ENCODE peak calls at places on chromosomes 5 and 9, in six cellular contexts. Q, I, S, N, H and F are unnamed samples.

GRCh38 chr5:112289465-112289864 is 129.6 kb downstream of the EPB41L4A start:
- DNase-seq in Q (no peak), I (no peak), N (no peak), S (no peak), H (no peak), F (no peak)

GRCh38 chr9:24413651-24414050 is 132.0 kb downstream of the IZUMO3 start:
- DNase-seq in Q (no peak), I (no peak), S (no peak), H (no peak), N (no peak), F (no peak)

GRCh38 chr5:143964919-143965318 is 153.0 kb downstream of the HMHB1 start:
- DNase-seq in S (no peak), H (no peak), I (no peak), N (no peak), Q (no peak), F (no peak)

GRCh38 chr5:31407921-31408714 is 123.8 kb downstream of the DROSHA start:
- DNase-seq in S (no peak), H (no peak), I (no peak), Q (no peak), N (no peak), F (no peak)

GRCh38 chr9:92764381-92764987 is at the start of gene BICD2:
- DNase-seq in Q (no peak), N (no peak), S (no peak), H (no peak), I (no peak), F (peak)

GRCh38 chr9:18896531-18897179 is 136.4 kb downstream of the SAXO1 start:
- DNase-seq in I (peak), N (no peak), Q (no peak), S (no peak), H (no peak), F (no peak)

GRCh38 chr5:140322751-140323731 is 20.1 kb upstream of the PFDN1 start:
- DNase-seq in I (no peak), Q (no peak), S (no peak), H (no peak), N (peak), F (no peak)

GRCh38 chr5:74240783-74241750 is 399.5 kb downstream of the ENC1 start:
- DNase-seq in I (no peak), S (no peak), Q (no peak), N (no peak), H (no peak), F (no peak)

GRCh38 chr5:62645223-62645622 is 66.6 kb downstream of the LRRC70 start:
- DNase-seq in I (no peak), S (no peak), H (no peak), Q (no peak), N (peak), F (no peak)

GRCh38 chr9:95810133-95810532 is 65.4 kb upstream of the ERCC6L2 start:
- DNase-seq in N (no peak), S (no peak), Q (no peak), I (no peak), H (no peak), F (no peak)

GRCh38 chr5:165624547-165624946 is 2119.1 kb downstream of the MAT2B start:
- DNase-seq in S (no peak), Q (no peak), I (no peak), H (no peak), N (no peak), F (no peak)

GRCh38 chr9:69762527-69762926 is 2.7 kb upstream of the PTAR1 start:
- DNase-seq in I (no peak), S (no peak), Q (no peak), N (no peak), H (no peak), F (no peak)

GRCh38 chr9:96031366-96031824 is 155.9 kb downstream of the ERCC6L2 start:
- DNase-seq in N (no peak), I (no peak), S (no peak), H (no peak), Q (no peak), F (no peak)

GRCh38 chr5:130724658-130725057 is 440.4 kb downstream of the HINT1 start:
- DNase-seq in S (no peak), H (no peak), I (no peak), Q (no peak), N (no peak), F (no peak)

GRCh38 chr5:72244862-72245371 is 75.1 kb downstream of the MRPS27 start:
- DNase-seq in I (no peak), N (peak), H (no peak), S (peak), Q (no peak), F (no peak)

GRCh38 chr5:82137205-82137604 is 140.9 kb downstream of the RPS23 start:
- DNase-seq in I (no peak), S (no peak), H (no peak), Q (no peak), N (no peak), F (no peak)
- TF ChIP-seq POLR2A in I (no peak), S (no peak), H (no peak), Q (no peak), N (no peak), F (no peak)

GRCh38 chr5:172923539-172923938 is 35.7 kb upstream of the RPL26L1 start:
- DNase-seq in Q (no peak), I (no peak), N (no peak), S (no peak), H (no peak), F (no peak)

GRCh38 chr5:172926796-172927195 is 32.4 kb upstream of the RPL26L1 start:
- DNase-seq in N (no peak), S (no peak), I (no peak), H (no peak), Q (no peak), F (no peak)

GRCh38 chr5:172929371-172929838 is 29.8 kb upstream of the RPL26L1 start:
- DNase-seq in H (no peak), S (no peak), I (no peak), N (no peak), Q (no peak), F (no peak)

GRCh38 chr5:172925336-172925948 is 33.8 kb upstream of the RPL26L1 start:
- DNase-seq in N (no peak), H (no peak), Q (no peak), S (no peak), I (no peak), F (no peak)

DNA sequence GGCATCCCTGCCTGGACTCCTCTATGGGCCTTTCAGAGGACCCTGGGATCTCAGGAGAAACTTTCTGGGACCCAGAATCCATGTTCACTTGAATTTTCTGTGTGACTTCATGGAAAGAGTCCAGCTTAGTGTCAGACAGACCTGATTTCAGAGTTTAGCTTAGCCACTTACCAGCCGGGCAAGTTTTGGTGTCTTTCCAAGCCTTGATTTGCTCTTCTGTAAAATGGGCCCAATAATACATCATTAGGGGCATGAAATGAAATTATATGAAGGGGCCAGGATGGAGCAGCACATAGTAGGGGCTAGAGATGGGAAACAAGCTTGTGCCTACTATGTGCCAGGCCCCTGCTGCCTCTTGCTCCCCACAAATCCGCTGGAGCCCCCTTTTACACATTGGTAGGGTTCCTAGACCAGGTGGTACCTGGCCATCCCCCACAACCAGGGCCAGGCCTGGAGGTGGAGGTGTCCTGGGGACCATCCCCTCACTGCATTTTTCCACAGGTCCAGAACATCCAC is 33.2 kb upstream of the RPL26L1 start:
- DNase-seq in S (no peak), H (no peak), Q (no peak), N (no peak), I (no peak), F (no peak)
- TF ChIP-seq TAF1 in S (no peak), H (no peak), Q (no peak), N (no peak), I (no peak), F (no peak)

DNA sequence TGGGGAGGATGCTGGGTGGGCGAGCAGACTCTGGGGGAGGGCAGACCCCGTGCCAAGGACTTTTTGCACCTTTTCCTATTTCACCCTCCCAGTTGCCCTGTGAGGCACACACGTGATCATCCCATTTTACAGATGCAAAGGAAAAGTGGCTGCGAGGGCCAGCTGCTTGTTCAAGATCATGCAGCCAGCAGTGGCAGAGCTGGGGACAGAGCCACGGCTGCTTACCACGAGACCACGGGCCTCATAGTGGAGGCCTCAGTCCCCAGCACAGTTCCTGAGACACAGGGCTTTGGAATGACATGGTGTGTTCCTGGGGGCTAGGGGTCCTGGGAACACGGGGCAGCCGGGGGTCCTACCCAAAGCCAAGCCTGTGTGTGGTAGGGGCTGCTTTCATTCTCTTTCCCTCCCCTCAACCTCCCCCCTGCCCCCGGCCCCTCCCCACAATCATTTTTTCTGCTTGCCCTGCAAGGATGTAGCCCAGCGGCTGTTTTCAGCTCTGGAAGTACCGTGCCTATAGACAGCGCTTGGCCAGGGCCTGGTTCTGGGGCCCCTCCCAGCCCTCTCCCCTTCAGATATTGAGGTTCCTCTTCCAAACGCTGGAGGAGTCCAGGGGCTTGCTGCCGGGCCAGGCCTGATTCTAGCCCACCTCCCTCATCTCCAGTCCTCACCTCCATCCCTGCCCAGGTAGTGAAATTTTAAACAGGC is 58.5 kb upstream of the IER5L start:
- DNase-seq in Q (no peak), H (no peak), S (no peak), I (no peak), N (no peak), F (no peak)
- TF ChIP-seq POLR2A in Q (no peak), H (no peak), S (no peak), I (no peak), N (no peak), F (no peak)

DNA sequence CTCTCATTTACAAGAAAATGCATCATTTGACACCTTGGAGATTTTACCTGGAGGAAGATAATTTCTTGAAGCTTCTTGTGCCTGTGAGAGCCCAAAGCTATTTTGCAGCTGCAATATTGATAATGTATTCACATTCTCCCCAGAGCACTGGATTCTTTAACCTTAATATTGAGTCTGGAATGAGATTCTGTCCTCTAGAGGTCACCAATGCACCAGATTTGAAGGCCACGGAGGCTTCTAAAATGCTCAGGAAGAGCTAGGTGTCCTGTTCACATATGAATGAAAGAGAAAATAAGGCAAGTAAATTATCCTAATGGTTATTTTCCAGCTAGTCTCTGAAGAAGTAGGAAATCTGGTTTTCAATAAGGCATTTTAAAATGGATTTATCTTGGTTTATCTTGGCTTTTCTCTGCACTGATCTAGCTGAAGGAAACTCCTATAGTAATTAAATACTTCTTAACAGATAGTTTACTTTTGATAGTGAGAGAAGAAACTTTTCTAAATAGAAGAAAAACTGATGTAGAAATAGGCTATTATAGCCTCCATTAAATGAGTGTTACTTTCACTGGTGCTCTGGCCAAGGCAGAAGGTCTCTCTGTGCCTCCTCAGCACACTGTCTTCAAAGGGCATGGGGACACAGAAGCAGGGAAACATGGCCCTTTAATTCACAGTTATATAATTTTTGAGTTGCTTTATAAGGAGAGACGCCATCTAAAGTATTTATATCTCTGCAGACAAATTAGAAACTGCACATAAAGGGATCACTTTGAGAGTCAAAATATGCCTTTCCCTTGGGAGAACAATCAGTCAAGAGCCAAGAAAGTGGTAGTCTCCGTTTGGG is 297.0 kb upstream of the ACTBL2 start:
- DNase-seq in Q (no peak), H (no peak), N (peak), S (peak), I (no peak), F (no peak)
- TF ChIP-seq TAF1 in Q (no peak), H (no peak), N (no peak), S (no peak), I (no peak), F (no peak)

GRCh38 chr5:43396762-43397304 is 15.4 kb downstream of the CCL28 start:
- DNase-seq in N (no peak), I (peak), Q (peak), H (no peak), S (no peak), F (peak)
- TF ChIP-seq POLR2A in N (no peak), I (peak), Q (peak), H (no peak), S (no peak), F (peak)